ENCODE peak calls at places on chromosomes 16 and 17, in six cellular contexts. One of them, this sample, is unnamed.

GRCh38 chr17:8963665-8964258 is 1.7 kb downstream of the PIK3R5 start:
- DNase-seq in neural crest cell: no peak
- DNase-seq in stimulated activated CD4-positive, alpha-beta T cell treated with anti-CD3 and anti-CD28 coated beads, Interleukin-1b, Interleukin-23, amount 100 ng/mL, for 24 hours: no peak
- DNase-seq in CD4-positive, alpha-beta memory T cell: no peak
- DNase-seq in activated naive CD4-positive, alpha-beta T cell: no peak
- DNase-seq in hepatocyte: no peak
- DNase-seq in this sample: no peak

GRCh38 chr16:84836234-84836647 is 16.5 kb downstream of the CRISPLD2 start:
- DNase-seq in neural crest cell: no peak
- DNase-seq in stimulated activated CD4-positive, alpha-beta T cell treated with anti-CD3 and anti-CD28 coated beads, Interleukin-1b, Interleukin-23, amount 100 ng/mL, for 24 hours: no peak
- DNase-seq in CD4-positive, alpha-beta memory T cell: no peak
- DNase-seq in activated naive CD4-positive, alpha-beta T cell: no peak
- DNase-seq in hepatocyte: peak
- DNase-seq in this sample: no peak

GRCh38 chr17:19317359-19318095 is 45.0 kb downstream of the B9D1 start:
- DNase-seq in neural crest cell: peak
- DNase-seq in stimulated activated CD4-positive, alpha-beta T cell treated with anti-CD3 and anti-CD28 coated beads, Interleukin-1b, Interleukin-23, amount 100 ng/mL, for 24 hours: no peak
- DNase-seq in CD4-positive, alpha-beta memory T cell: no peak
- DNase-seq in activated naive CD4-positive, alpha-beta T cell: no peak
- DNase-seq in hepatocyte: peak
- DNase-seq in this sample: peak

GRCh38 chr16:73020409-73020884 is 27.5 kb downstream of the ZFHX3 start:
- DNase-seq in neural crest cell: no peak
- DNase-seq in stimulated activated CD4-positive, alpha-beta T cell treated with anti-CD3 and anti-CD28 coated beads, Interleukin-1b, Interleukin-23, amount 100 ng/mL, for 24 hours: no peak
- DNase-seq in CD4-positive, alpha-beta memory T cell: no peak
- DNase-seq in activated naive CD4-positive, alpha-beta T cell: no peak
- DNase-seq in hepatocyte: peak
- DNase-seq in this sample: peak

GRCh38 chr16:10600792-10601443 is 20.5 kb upstream of the EMP2 start:
- DNase-seq in neural crest cell: no peak
- DNase-seq in stimulated activated CD4-positive, alpha-beta T cell treated with anti-CD3 and anti-CD28 coated beads, Interleukin-1b, Interleukin-23, amount 100 ng/mL, for 24 hours: no peak
- DNase-seq in CD4-positive, alpha-beta memory T cell: no peak
- DNase-seq in activated naive CD4-positive, alpha-beta T cell: no peak
- DNase-seq in hepatocyte: no peak
- DNase-seq in this sample: no peak

GRCh38 chr17:80367510-80367909 is 47.5 kb upstream of the ENDOV start:
- DNase-seq in neural crest cell: no peak
- DNase-seq in stimulated activated CD4-positive, alpha-beta T cell treated with anti-CD3 and anti-CD28 coated beads, Interleukin-1b, Interleukin-23, amount 100 ng/mL, for 24 hours: no peak
- DNase-seq in CD4-positive, alpha-beta memory T cell: no peak
- DNase-seq in activated naive CD4-positive, alpha-beta T cell: no peak
- DNase-seq in hepatocyte: no peak
- DNase-seq in this sample: no peak

GRCh38 chr17:32894245-32894644 is 17.3 kb upstream of the MYO1D start:
- DNase-seq in neural crest cell: no peak
- DNase-seq in stimulated activated CD4-positive, alpha-beta T cell treated with anti-CD3 and anti-CD28 coated beads, Interleukin-1b, Interleukin-23, amount 100 ng/mL, for 24 hours: no peak
- DNase-seq in CD4-positive, alpha-beta memory T cell: no peak
- DNase-seq in activated naive CD4-positive, alpha-beta T cell: no peak
- DNase-seq in hepatocyte: peak
- DNase-seq in this sample: no peak

GRCh38 chr16:1917665-1918111 is 527 bp downstream of the HS3ST6 start:
- DNase-seq in neural crest cell: no peak
- DNase-seq in stimulated activated CD4-positive, alpha-beta T cell treated with anti-CD3 and anti-CD28 coated beads, Interleukin-1b, Interleukin-23, amount 100 ng/mL, for 24 hours: no peak
- DNase-seq in CD4-positive, alpha-beta memory T cell: no peak
- DNase-seq in activated naive CD4-positive, alpha-beta T cell: no peak
- DNase-seq in hepatocyte: no peak
- DNase-seq in this sample: no peak

GRCh38 chr16:29784901-29785500 is 5.5 kb upstream of the KIF22 start:
- DNase-seq in neural crest cell: peak
- DNase-seq in stimulated activated CD4-positive, alpha-beta T cell treated with anti-CD3 and anti-CD28 coated beads, Interleukin-1b, Interleukin-23, amount 100 ng/mL, for 24 hours: peak
- DNase-seq in CD4-positive, alpha-beta memory T cell: peak
- DNase-seq in activated naive CD4-positive, alpha-beta T cell: peak
- DNase-seq in hepatocyte: peak
- DNase-seq in this sample: no peak

GRCh38 chr16:65314246-65315003 is 192.6 kb upstream of the CDH11 start:
- DNase-seq in neural crest cell: no peak
- DNase-seq in stimulated activated CD4-positive, alpha-beta T cell treated with anti-CD3 and anti-CD28 coated beads, Interleukin-1b, Interleukin-23, amount 100 ng/mL, for 24 hours: no peak
- DNase-seq in CD4-positive, alpha-beta memory T cell: no peak
- DNase-seq in activated naive CD4-positive, alpha-beta T cell: no peak
- DNase-seq in hepatocyte: no peak
- DNase-seq in this sample: no peak

GRCh38 chr16:3190949-3191353 is 2.9 kb downstream of the OR1F1 start:
- DNase-seq in neural crest cell: no peak
- DNase-seq in stimulated activated CD4-positive, alpha-beta T cell treated with anti-CD3 and anti-CD28 coated beads, Interleukin-1b, Interleukin-23, amount 100 ng/mL, for 24 hours: no peak
- DNase-seq in CD4-positive, alpha-beta memory T cell: no peak
- DNase-seq in activated naive CD4-positive, alpha-beta T cell: no peak
- DNase-seq in hepatocyte: no peak
- DNase-seq in this sample: peak

GRCh38 chr17:11825902-11826301 is 171.4 kb downstream of the ZNF18 start:
- DNase-seq in neural crest cell: no peak
- DNase-seq in stimulated activated CD4-positive, alpha-beta T cell treated with anti-CD3 and anti-CD28 coated beads, Interleukin-1b, Interleukin-23, amount 100 ng/mL, for 24 hours: no peak
- DNase-seq in CD4-positive, alpha-beta memory T cell: no peak
- DNase-seq in activated naive CD4-positive, alpha-beta T cell: no peak
- DNase-seq in hepatocyte: no peak
- DNase-seq in this sample: no peak

GRCh38 chr17:31068291-31068690 is 26.5 kb upstream of the NF1 start:
- DNase-seq in neural crest cell: peak
- DNase-seq in stimulated activated CD4-positive, alpha-beta T cell treated with anti-CD3 and anti-CD28 coated beads, Interleukin-1b, Interleukin-23, amount 100 ng/mL, for 24 hours: peak
- DNase-seq in CD4-positive, alpha-beta memory T cell: peak
- DNase-seq in activated naive CD4-positive, alpha-beta T cell: peak
- DNase-seq in hepatocyte: peak
- DNase-seq in this sample: peak

GRCh38 chr16:49491736-49492089 is 118.1 kb downstream of the C16orf78 start:
- DNase-seq in neural crest cell: peak
- DNase-seq in stimulated activated CD4-positive, alpha-beta T cell treated with anti-CD3 and anti-CD28 coated beads, Interleukin-1b, Interleukin-23, amount 100 ng/mL, for 24 hours: no peak
- DNase-seq in CD4-positive, alpha-beta memory T cell: no peak
- DNase-seq in activated naive CD4-positive, alpha-beta T cell: no peak
- DNase-seq in hepatocyte: no peak
- DNase-seq in this sample: no peak

GRCh38 chr16:56506941-56507340 is 12.9 kb downstream of the BBS2 start:
- DNase-seq in neural crest cell: no peak
- DNase-seq in stimulated activated CD4-positive, alpha-beta T cell treated with anti-CD3 and anti-CD28 coated beads, Interleukin-1b, Interleukin-23, amount 100 ng/mL, for 24 hours: no peak
- DNase-seq in CD4-positive, alpha-beta memory T cell: no peak
- DNase-seq in activated naive CD4-positive, alpha-beta T cell: no peak
- DNase-seq in hepatocyte: no peak
- DNase-seq in this sample: no peak

GRCh38 chr17:41537614-41537954 is 9.5 kb upstream of the KRT19 start:
- DNase-seq in neural crest cell: no peak
- DNase-seq in stimulated activated CD4-positive, alpha-beta T cell treated with anti-CD3 and anti-CD28 coated beads, Interleukin-1b, Interleukin-23, amount 100 ng/mL, for 24 hours: no peak
- DNase-seq in CD4-positive, alpha-beta memory T cell: no peak
- DNase-seq in activated naive CD4-positive, alpha-beta T cell: no peak
- DNase-seq in hepatocyte: no peak
- DNase-seq in this sample: no peak

GRCh38 chr17:78862073-78863023 is 21.7 kb upstream of the USP36 start:
- DNase-seq in neural crest cell: no peak
- DNase-seq in stimulated activated CD4-positive, alpha-beta T cell treated with anti-CD3 and anti-CD28 coated beads, Interleukin-1b, Interleukin-23, amount 100 ng/mL, for 24 hours: no peak
- DNase-seq in CD4-positive, alpha-beta memory T cell: no peak
- DNase-seq in activated naive CD4-positive, alpha-beta T cell: no peak
- DNase-seq in hepatocyte: peak
- DNase-seq in this sample: peak

GRCh38 chr17:75047398-75048098 is 523 bp downstream of the KCTD2 start:
- DNase-seq in neural crest cell: no peak
- DNase-seq in stimulated activated CD4-positive, alpha-beta T cell treated with anti-CD3 and anti-CD28 coated beads, Interleukin-1b, Interleukin-23, amount 100 ng/mL, for 24 hours: no peak
- DNase-seq in CD4-positive, alpha-beta memory T cell: peak
- DNase-seq in activated naive CD4-positive, alpha-beta T cell: peak
- DNase-seq in hepatocyte: peak
- DNase-seq in this sample: no peak

GRCh38 chr17:27562777-27563455 is 68.1 kb upstream of the LGALS9 start:
- DNase-seq in neural crest cell: no peak
- DNase-seq in stimulated activated CD4-positive, alpha-beta T cell treated with anti-CD3 and anti-CD28 coated beads, Interleukin-1b, Interleukin-23, amount 100 ng/mL, for 24 hours: no peak
- DNase-seq in CD4-positive, alpha-beta memory T cell: no peak
- DNase-seq in activated naive CD4-positive, alpha-beta T cell: no peak
- DNase-seq in hepatocyte: no peak
- DNase-seq in this sample: no peak

GRCh38 chr17:56908061-56908542 is 5.7 kb downstream of the TRIM25 start:
- DNase-seq in neural crest cell: no peak
- DNase-seq in stimulated activated CD4-positive, alpha-beta T cell treated with anti-CD3 and anti-CD28 coated beads, Interleukin-1b, Interleukin-23, amount 100 ng/mL, for 24 hours: no peak
- DNase-seq in CD4-positive, alpha-beta memory T cell: no peak
- DNase-seq in activated naive CD4-positive, alpha-beta T cell: no peak
- DNase-seq in hepatocyte: no peak
- DNase-seq in this sample: no peak

GRCh38 chr17:64147110-64148016 is 17.4 kb upstream of the ERN1 start:
- DNase-seq in neural crest cell: no peak
- DNase-seq in stimulated activated CD4-positive, alpha-beta T cell treated with anti-CD3 and anti-CD28 coated beads, Interleukin-1b, Interleukin-23, amount 100 ng/mL, for 24 hours: no peak
- DNase-seq in CD4-positive, alpha-beta memory T cell: no peak
- DNase-seq in activated naive CD4-positive, alpha-beta T cell: no peak
- DNase-seq in hepatocyte: no peak
- DNase-seq in this sample: peak

GRCh38 chr17:69729937-69730336 is 315.4 kb downstream of the MAP2K6 start:
- DNase-seq in neural crest cell: no peak
- DNase-seq in stimulated activated CD4-positive, alpha-beta T cell treated with anti-CD3 and anti-CD28 coated beads, Interleukin-1b, Interleukin-23, amount 100 ng/mL, for 24 hours: no peak
- DNase-seq in CD4-positive, alpha-beta memory T cell: no peak
- DNase-seq in activated naive CD4-positive, alpha-beta T cell: no peak
- DNase-seq in hepatocyte: no peak
- DNase-seq in this sample: no peak

GRCh38 chr16:75053791-75054555 is 55.1 kb downstream of the ZNRF1 start:
- DNase-seq in neural crest cell: no peak
- DNase-seq in stimulated activated CD4-positive, alpha-beta T cell treated with anti-CD3 and anti-CD28 coated beads, Interleukin-1b, Interleukin-23, amount 100 ng/mL, for 24 hours: no peak
- DNase-seq in CD4-positive, alpha-beta memory T cell: no peak
- DNase-seq in activated naive CD4-positive, alpha-beta T cell: no peak
- DNase-seq in hepatocyte: peak
- DNase-seq in this sample: peak

GRCh38 chr17:45320931-45321461 is 4.2 kb upstream of the MAP3K14 start:
- DNase-seq in neural crest cell: no peak
- DNase-seq in stimulated activated CD4-positive, alpha-beta T cell treated with anti-CD3 and anti-CD28 coated beads, Interleukin-1b, Interleukin-23, amount 100 ng/mL, for 24 hours: no peak
- DNase-seq in CD4-positive, alpha-beta memory T cell: no peak
- DNase-seq in activated naive CD4-positive, alpha-beta T cell: no peak
- DNase-seq in hepatocyte: peak
- DNase-seq in this sample: no peak

GRCh38 chr17:30600830-30601494 is 123.8 kb downstream of the GOSR1 start:
- DNase-seq in neural crest cell: no peak
- DNase-seq in stimulated activated CD4-positive, alpha-beta T cell treated with anti-CD3 and anti-CD28 coated beads, Interleukin-1b, Interleukin-23, amount 100 ng/mL, for 24 hours: no peak
- DNase-seq in CD4-positive, alpha-beta memory T cell: peak
- DNase-seq in activated naive CD4-positive, alpha-beta T cell: no peak
- DNase-seq in hepatocyte: peak
- DNase-seq in this sample: no peak

GRCh38 chr16:85395913-85396878 is 216.9 kb upstream of the GSE1 start:
- DNase-seq in neural crest cell: no peak
- DNase-seq in stimulated activated CD4-positive, alpha-beta T cell treated with anti-CD3 and anti-CD28 coated beads, Interleukin-1b, Interleukin-23, amount 100 ng/mL, for 24 hours: no peak
- DNase-seq in CD4-positive, alpha-beta memory T cell: no peak
- DNase-seq in activated naive CD4-positive, alpha-beta T cell: no peak
- DNase-seq in hepatocyte: no peak
- DNase-seq in this sample: no peak

GRCh38 chr17:80071116-80071980 is 30.0 kb upstream of the GAA start:
- DNase-seq in neural crest cell: no peak
- DNase-seq in stimulated activated CD4-positive, alpha-beta T cell treated with anti-CD3 and anti-CD28 coated beads, Interleukin-1b, Interleukin-23, amount 100 ng/mL, for 24 hours: no peak
- DNase-seq in CD4-positive, alpha-beta memory T cell: no peak
- DNase-seq in activated naive CD4-positive, alpha-beta T cell: no peak
- DNase-seq in hepatocyte: no peak
- DNase-seq in this sample: peak

GRCh38 chr16:80117731-80118130 is 423.1 kb upstream of the DYNLRB2 start:
- DNase-seq in neural crest cell: no peak
- DNase-seq in stimulated activated CD4-positive, alpha-beta T cell treated with anti-CD3 and anti-CD28 coated beads, Interleukin-1b, Interleukin-23, amount 100 ng/mL, for 24 hours: no peak
- DNase-seq in CD4-positive, alpha-beta memory T cell: no peak
- DNase-seq in activated naive CD4-positive, alpha-beta T cell: no peak
- DNase-seq in hepatocyte: no peak
- DNase-seq in this sample: no peak